ENCODE peak calls at places on chromosome 15, in nine cellular contexts. Y, X, O, V, H, G, Q, Z and E are unnamed samples. For H3K36me3, the result is how much of the 10 kb centered on the place peaks cover.

GRCh38 chr15:36501063-36501678 is 78.3 kb upstream of the CDIN1 start:
- DNase-seq in Y (peak), X (no peak), O (no peak), V (peak), H (no peak), G (peak), Q (peak), Z (no peak), E (no peak)

GRCh38 chr15:30992073-30992363 is 590 bp upstream of the MTMR10 start:
- DNase-seq in Y (no peak), X (no peak), O (no peak), V (no peak), H (no peak), G (no peak), Q (no peak), Z (no peak), E (no peak)

GRCh38 chr15:79904256-79904655 is 7.4 kb upstream of the MTHFS start:
- DNase-seq in Y (peak), X (no peak), O (no peak), V (no peak), H (no peak), G (no peak), Q (no peak), Z (no peak), E (no peak)

GRCh38 chr15:79872358-79873017 is 24.3 kb downstream of the MTHFS start:
- DNase-seq in Y (peak), X (peak), O (peak), V (peak), H (no peak), G (no peak), Q (no peak), Z (no peak), E (peak)

GRCh38 chr15:35379972-35380371 is 166.0 kb downstream of the DPH6 start:
- DNase-seq in Y (no peak), X (no peak), O (no peak), V (no peak), H (no peak), G (no peak), Q (no peak), Z (no peak), E (no peak)

GRCh38 chr15:30958219-30958618 is 33.2 kb downstream of the MTMR10 start:
- DNase-seq in Y (peak), X (no peak), O (no peak), V (no peak), H (no peak), G (no peak), Q (no peak), Z (no peak), E (no peak)

GRCh38 chr15:85393206-85393605 is 12.8 kb downstream of the AKAP13 start:
- DNase-seq in Y (no peak), X (no peak), O (no peak), V (no peak), H (no peak), G (no peak), Q (no peak), Z (no peak), E (no peak)

GRCh38 chr15:28998511-28998910 is 112.7 kb downstream of the APBA2 start:
- DNase-seq in Y (no peak), X (no peak), O (no peak), V (no peak), H (no peak), G (no peak), Q (no peak), Z (no peak), E (no peak)

GRCh38 chr15:87943629-87944028 is 312.9 kb downstream of the NTRK3 start:
- DNase-seq in Y (no peak), X (no peak), O (no peak), V (no peak), H (no peak), G (no peak), Q (no peak), Z (no peak), E (no peak)

DNA sequence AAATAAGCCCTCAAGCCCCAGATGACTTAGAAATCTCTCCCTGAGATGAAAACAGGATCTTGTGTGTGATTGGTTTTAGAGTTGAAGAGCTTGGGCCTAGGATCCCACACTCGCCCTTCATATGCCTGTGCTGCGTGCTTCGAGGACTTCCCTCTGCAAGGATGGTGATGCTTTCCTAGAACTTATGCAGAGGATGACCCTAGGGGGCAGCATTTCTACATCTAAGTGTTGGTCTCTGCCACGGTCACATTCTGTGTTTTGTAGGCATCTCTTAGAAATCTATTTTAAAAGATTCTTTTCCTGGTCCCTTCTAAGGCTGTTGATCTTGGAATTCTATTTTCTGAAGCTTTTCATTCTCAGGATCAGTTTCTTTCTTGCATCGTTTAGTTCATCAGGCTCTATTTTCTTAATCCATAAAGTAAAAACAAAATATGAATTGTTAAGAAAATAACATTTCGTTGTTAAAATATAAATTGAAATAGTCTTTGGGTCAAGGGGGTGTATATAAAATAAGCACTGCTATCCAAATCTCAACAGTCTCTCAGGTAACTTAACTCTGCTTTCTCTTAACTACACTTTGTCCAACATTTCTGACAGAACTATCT is 45.7 kb downstream of the WDR76 start:
- DNase-seq in Y (peak), X (no peak), O (no peak), V (peak), H (no peak), G (peak), Q (peak), Z (no peak), E (no peak)
- H3K36me3 ChIP-seq in Y (under half), X (under half), O (under half), V (under half), H (under half), G (half or more), Q (under half), Z (under half), E (under half)

DNA sequence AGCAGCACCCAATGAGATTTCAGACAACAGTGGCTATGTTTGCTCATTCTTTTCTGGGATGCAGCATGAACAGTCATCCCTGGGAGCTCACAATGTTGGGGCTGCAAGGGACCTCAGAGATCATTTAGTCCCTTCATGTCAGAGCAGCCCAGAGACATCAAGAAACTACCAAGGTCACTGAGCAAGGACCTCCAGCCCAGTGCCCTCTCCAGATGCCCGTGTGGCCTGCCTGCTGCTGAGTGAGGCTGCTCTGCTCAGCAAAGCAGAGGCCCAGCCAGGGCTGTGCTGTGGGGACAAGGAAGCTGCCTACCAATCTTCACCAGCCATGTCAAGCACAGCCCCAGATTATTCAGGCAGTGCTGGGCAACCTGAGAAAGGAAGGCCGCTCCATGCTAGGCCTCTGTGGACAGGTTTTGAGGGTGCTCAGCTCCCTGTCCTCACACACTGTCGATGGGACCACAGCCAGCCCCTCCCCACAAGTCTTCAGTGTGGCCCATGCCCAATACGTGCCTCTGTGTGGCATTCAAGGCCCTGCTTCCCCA is 99.7 kb downstream of the DAPK2 start:
- DNase-seq in Y (no peak), X (no peak), O (no peak), V (no peak), H (no peak), G (no peak), Q (no peak), Z (no peak), E (peak)
- H3K36me3 ChIP-seq in Y (under half), X (under half), O (under half), V (under half), H (under half), G (under half), Q (under half), Z (under half), E (under half)

GRCh38 chr15:78449220-78449999 is 11.4 kb downstream of the IREB2 start:
- DNase-seq in Y (no peak), X (no peak), O (no peak), V (no peak), H (no peak), G (no peak), Q (no peak), Z (no peak), E (no peak)

GRCh38 chr15:78445875-78446274 is 7.9 kb downstream of the IREB2 start:
- DNase-seq in Y (no peak), X (no peak), O (no peak), V (no peak), H (no peak), G (no peak), Q (no peak), Z (no peak), E (no peak)

GRCh38 chr15:78446551-78446950 is 8.5 kb downstream of the IREB2 start:
- DNase-seq in Y (no peak), X (no peak), O (no peak), V (no peak), H (no peak), G (no peak), Q (no peak), Z (no peak), E (no peak)

GRCh38 chr15:78450285-78450858 is 12.4 kb downstream of the IREB2 start:
- DNase-seq in Y (no peak), X (no peak), O (no peak), V (no peak), H (no peak), G (no peak), Q (no peak), Z (no peak), E (no peak)

DNA sequence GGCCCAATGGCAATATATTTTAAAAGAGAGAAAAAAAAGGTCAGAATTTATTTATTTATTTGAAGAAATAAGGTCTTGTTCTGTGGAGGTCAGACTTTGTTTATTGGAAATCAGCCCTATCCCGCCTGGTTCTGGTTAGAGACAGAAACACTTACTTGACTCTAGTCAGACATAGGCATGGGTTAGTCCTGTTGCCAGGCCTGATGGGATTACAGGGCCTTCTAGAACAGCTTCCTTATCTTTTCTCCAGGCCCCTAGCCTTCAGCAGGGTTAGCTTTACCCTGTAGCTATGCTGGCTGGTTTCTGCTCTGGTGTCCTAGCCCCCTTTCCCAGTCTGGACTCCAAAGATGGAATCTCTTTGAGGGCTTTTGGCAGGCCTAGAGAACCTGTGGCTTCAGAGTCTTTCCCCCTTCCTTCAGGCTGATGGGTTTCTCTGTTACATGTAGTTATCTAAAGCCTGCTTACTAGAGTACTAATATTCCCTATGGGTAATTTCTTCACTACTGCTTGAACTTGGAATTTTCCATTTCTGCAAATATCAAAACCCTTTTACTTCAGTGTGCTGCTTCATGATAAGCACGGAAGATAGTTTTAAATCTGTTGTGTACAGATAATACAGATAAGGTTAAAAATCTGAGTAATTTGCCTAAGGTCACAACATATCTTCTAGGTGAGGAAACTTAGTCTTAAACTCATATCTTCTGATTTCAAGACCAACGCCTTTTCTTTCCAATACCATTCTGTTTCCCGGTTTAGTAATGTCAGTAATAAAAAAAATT is 10.6 kb downstream of the IREB2 start:
- DNase-seq in Y (no peak), X (no peak), O (no peak), V (no peak), H (no peak), G (no peak), Q (no peak), Z (no peak), E (no peak)
- H3K36me3 ChIP-seq in Y (under half), X (under half), O (under half), V (under half), H (under half), G (half or more), Q (under half), Z (under half), E (under half)

DNA sequence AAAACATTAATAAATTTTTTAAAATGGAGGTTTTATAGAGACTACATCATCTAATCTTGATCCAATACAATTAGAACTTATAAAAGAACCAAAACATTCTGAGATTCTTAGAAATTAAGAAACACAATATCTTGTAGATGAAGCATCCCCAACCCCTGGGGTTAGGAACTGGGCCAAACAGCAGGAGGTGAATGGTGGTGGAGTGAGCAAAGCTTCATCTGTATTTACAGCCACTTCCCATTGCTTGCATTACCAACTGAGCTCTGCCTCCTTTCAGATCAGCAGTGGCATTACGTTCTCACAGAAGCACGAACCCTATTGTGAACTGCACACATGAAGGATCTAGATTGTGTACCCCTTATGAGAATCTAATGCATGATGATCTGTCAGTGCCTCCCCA is 36.3 kb downstream of the KNL1 start:
- DNase-seq in Y (no peak), X (no peak), O (no peak), V (no peak), H (no peak), G (no peak), Q (no peak), Z (no peak), E (no peak)
- H3K36me3 ChIP-seq in Y (under half), X (under half), O (under half), V (under half), H (under half), G (half or more), Q (under half), Z (under half), E (under half)

GRCh38 chr15:76938752-76939151 is 7.2 kb downstream of the RCN2 start:
- DNase-seq in Y (no peak), X (no peak), O (no peak), V (no peak), H (no peak), G (no peak), Q (no peak), Z (no peak), E (no peak)
- H3K36me3 ChIP-seq in Y (under half), X (under half), O (under half), V (under half), H (under half), G (under half), Q (under half), Z (under half), E (under half)

GRCh38 chr15:92959219-92959618 is 59.1 kb downstream of the CHD2 start:
- DNase-seq in Y (no peak), X (no peak), O (no peak), V (no peak), H (no peak), G (no peak), Q (no peak), Z (no peak), E (no peak)
- H3K36me3 ChIP-seq in Y (half or more), X (half or more), O (half or more), V (under half), H (under half), G (half or more), Q (under half), Z (half or more), E (under half)

DNA sequence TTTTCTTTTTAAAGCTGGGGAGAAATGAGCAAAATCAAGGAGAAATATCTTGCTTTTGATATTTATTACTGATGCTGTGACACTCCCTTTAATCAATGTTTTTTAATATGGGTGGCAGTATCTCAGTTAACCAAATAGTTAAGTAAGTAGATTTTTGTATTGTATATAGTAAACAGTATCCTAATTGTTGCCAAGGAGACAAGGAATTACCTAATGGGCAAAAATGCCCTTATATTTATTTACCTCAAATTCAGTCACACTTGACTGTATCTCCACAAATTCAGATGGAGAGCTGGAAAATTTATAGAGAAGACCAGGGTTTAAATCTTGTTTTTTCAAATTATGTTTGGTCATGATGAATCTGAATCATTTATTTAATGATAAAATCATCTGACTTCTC is 3.6 kb upstream of the CHD2 start:
- DNase-seq in Y (peak), X (no peak), O (no peak), V (no peak), H (no peak), G (no peak), Q (no peak), Z (no peak), E (no peak)
- H3K36me3 ChIP-seq in Y (half or more), X (under half), O (half or more), V (under half), H (under half), G (half or more), Q (under half), Z (half or more), E (under half)

DNA sequence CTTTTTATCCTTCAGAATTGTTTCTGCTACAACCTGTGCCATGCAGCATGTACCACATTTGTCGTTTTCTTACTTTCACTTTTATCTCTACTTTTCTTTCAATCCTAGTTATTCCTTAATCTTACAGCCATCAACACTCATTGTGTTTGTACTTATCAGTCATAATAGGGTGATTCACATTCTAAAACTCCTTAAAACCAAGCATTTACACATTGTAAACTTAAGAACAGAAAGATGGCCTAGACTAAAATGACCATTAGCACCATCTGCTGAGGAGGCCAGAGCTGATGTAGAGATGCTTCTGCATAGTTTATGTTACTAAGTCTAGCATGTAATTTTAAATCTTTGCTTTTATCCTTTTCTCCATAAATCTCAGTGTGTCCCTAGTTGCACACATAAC is 25.5 kb downstream of the EIF2AK4 start:
- DNase-seq in Y (no peak), X (no peak), O (no peak), V (no peak), H (no peak), G (no peak), Q (no peak), Z (no peak), E (no peak)
- H3K36me3 ChIP-seq in Y (half or more), X (under half), O (half or more), V (under half), H (under half), G (under half), Q (under half), Z (half or more), E (under half)

GRCh38 chr15:40016224-40016865 is 22.6 kb downstream of the SRP14 start:
- DNase-seq in Y (peak), X (no peak), O (no peak), V (no peak), H (no peak), G (no peak), Q (no peak), Z (no peak), E (no peak)

GRCh38 chr15:40011303-40011702 is 27.7 kb downstream of the SRP14 start:
- DNase-seq in Y (no peak), X (no peak), O (no peak), V (no peak), H (no peak), G (no peak), Q (no peak), Z (no peak), E (no peak)

GRCh38 chr15:40010681-40011080 is 28.3 kb downstream of the SRP14 start:
- DNase-seq in Y (peak), X (no peak), O (no peak), V (no peak), H (no peak), G (no peak), Q (no peak), Z (no peak), E (no peak)

DNA sequence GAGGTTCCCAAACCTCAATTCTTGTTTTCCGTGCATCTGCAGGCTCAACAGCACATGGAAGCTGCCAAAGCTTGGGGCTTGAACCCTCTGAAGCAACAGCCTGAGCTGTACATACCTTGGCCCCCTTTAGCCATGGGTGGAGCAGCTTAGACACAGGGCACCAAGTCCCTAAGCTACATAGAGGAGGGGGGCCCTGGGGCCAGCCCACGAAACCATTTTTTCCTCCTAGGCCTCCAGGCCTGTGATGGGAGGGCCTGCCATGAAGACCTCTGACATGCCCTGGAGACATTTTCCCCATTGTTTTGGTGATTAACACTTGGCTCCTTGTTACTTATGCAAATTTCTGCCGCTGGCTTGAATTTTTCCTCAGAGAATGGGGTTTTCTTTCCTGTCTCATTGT is 24.6 kb downstream of the SRP14 start:
- DNase-seq in Y (no peak), X (no peak), O (no peak), V (no peak), H (no peak), G (no peak), Q (no peak), Z (no peak), E (no peak)
- H3K36me3 ChIP-seq in Y (half or more), X (under half), O (half or more), V (under half), H (under half), G (under half), Q (under half), Z (half or more), E (under half)